ENCODE peak calls at places on chromosomes 4 and X, in ten cellular contexts. I is suprapubic skin; Y is RWPE1; R is K562; D is PC-3; P is SJSA1; X is CD4-positive, CD25-positive, alpha-beta regulatory T cell; C is stomach; E is CD4-positive, alpha-beta T cell; K is mesendoderm. A is an unnamed sample.

GRCh38 chr4:13544556-13545393 is 467 bp upstream of the NKX3-2 start:
- DNase-seq in I (no peak), Y (peak), R (peak), D (peak), P (peak), X (no peak), C (peak), E (no peak), K (peak), A (peak)

GRCh38 chr4:114400531-114400930 is 198.1 kb upstream of the UGT8 start:
- DNase-seq in I (no peak), Y (peak), R (no peak), D (peak), P (no peak), X (no peak), C (no peak), E (no peak), K (no peak), A (no peak)

GRCh38 chr4:51870441-51871188 is 27.7 kb downstream of the DCUN1D4 start:
- DNase-seq in I (no peak), Y (no peak), R (no peak), D (peak), P (no peak), X (no peak), C (no peak), E (no peak), K (no peak), A (no peak)

GRCh38 chrX:1592863-1593201 is 1.4 kb downstream of the AKAP17A start:
- DNase-seq in I (no peak), Y (peak), R (no peak), D (no peak), P (no peak), X (no peak), C (peak), E (no peak), K (no peak), A (peak)

GRCh38 chr4:143377635-143378099 is 41.0 kb downstream of the GAB1 start:
- DNase-seq in I (no peak), Y (no peak), R (no peak), D (no peak), P (no peak), X (no peak), C (no peak), E (no peak), K (no peak), A (no peak)

GRCh38 chrX:134676440-134676839 is 18.2 kb upstream of the PLAC1 start:
- DNase-seq in I (no peak), Y (peak), R (no peak), D (peak), P (peak), X (no peak), C (no peak), E (no peak), K (no peak), A (no peak)

GRCh38 chrX:41705680-41706374 is 17.1 kb downstream of the GPR34 start:
- DNase-seq in I (no peak), Y (no peak), R (no peak), D (no peak), P (no peak), X (no peak), C (no peak), E (no peak), K (no peak), A (no peak)

GRCh38 chrX:100969936-100970335 is 428 bp downstream of the ARL13A start:
- DNase-seq in I (no peak), Y (no peak), R (no peak), D (no peak), P (no peak), X (no peak), C (no peak), E (no peak), K (no peak), A (no peak)

GRCh38 chr4:7156273-7157139 is 35.8 kb upstream of the SORCS2 start:
- DNase-seq in I (peak), Y (no peak), R (peak), D (peak), P (no peak), X (no peak), C (no peak), E (no peak), K (peak), A (peak)

GRCh38 chrX:130268500-130269170 is at the start of gene ZNF280C:
- DNase-seq in I (peak), Y (peak), R (peak), D (peak), P (peak), X (peak), C (peak), E (peak), K (peak), A (peak)

GRCh38 chrX:103882999-103883398 is 50.9 kb upstream of the RAB9B start:
- DNase-seq in I (no peak), Y (no peak), R (no peak), D (no peak), P (no peak), X (no peak), C (no peak), E (no peak), K (no peak), A (no peak)

GRCh38 chrX:21940356-21940829 is at the start of gene SMS:
- DNase-seq in I (peak), Y (peak), R (peak), D (peak), P (peak), X (peak), C (peak), E (peak), K (peak), A (peak)

GRCh38 chrX:3549442-3549875 is 164.0 kb downstream of the PRKX start:
- DNase-seq in I (no peak), Y (no peak), R (no peak), D (peak), P (no peak), X (no peak), C (no peak), E (no peak), K (no peak), A (peak)

GRCh38 chr4:56307423-56307822 is 79.9 kb downstream of the AASDH start:
- DNase-seq in I (no peak), Y (peak), R (no peak), D (peak), P (no peak), X (no peak), C (no peak), E (no peak), K (no peak), A (no peak)

GRCh38 chr4:80189956-80190671 is 7.2 kb upstream of the PRDM8 start:
- DNase-seq in I (no peak), Y (no peak), R (no peak), D (no peak), P (no peak), X (no peak), C (no peak), E (no peak), K (peak), A (peak)

DNA sequence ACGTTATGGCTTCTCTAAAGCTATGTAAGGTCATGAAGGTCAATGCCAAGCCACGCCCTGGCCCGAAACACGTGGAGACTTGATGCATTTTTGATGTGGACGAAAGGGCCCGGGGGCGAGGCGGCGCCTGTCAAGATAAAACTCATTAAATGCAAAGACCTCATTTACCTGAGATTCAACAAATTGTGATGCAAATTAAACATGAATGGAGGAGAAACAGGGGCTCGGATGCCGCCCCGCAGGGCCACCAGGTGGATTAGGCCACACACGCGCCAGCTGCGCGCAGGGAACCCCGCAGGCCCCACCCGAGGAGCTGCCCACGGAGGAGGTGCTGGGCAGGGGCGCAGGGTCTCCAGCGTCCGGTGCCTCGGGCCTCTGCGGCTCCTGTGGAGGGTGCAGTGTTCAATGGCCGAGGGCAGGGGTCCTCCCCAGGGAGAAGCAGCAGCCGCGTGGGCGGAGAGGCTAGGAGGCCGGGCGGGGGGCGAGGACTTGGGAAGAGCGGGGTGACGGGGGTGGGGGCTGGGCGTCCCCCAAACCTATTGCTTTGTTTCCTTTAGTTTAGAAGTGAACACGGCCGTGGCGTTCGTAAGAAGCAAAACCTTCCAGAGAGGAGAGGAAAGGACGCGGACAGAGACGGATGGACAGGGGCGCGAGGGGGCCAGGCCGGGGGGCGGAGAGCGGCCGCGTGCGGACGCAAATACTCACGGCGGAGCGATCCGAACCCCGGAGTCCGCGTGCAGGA is 40.4 kb downstream of the CPLX1 start:
- DNase-seq in I (no peak), Y (no peak), R (no peak), D (no peak), P (no peak), X (no peak), C (no peak), E (no peak), K (no peak), A (peak)
- H3K27ac ChIP-seq in I (no peak), Y (no peak), R (no peak), D (no peak), P (no peak), X (no peak), C (peak), E (no peak), K (no peak), A (no peak)

DNA sequence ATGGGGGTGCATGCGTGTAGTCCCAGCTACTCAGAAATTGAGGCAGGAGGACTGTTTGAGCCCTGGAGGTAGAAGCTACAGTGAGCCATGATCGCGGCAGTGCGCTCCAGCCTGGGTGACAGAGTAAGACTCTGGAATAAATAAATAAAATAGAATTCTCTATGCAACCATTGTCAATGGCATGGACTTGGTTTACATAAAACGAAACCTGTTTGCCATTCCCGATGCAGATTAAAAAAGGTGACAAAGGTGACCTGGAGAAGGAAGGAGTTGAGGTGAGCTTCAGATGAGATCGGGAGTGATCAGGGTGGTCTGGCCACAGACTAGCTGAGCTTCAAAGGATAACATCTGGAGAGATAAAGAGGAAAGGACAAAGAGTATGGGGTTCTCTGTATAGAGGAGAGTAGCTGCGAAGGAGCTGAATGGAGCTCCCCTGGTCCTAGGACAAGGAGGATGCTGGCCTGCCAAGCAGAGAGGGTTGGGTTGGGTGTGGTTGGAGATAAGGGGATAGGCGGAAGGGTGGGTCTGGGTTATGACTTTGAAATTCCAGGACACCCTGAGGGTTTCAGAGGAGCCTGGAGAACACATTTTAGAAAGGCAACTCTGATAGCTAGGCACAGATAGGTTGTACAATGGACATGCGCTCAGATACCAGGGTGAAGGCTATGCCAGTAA is 98.6 kb downstream of the RBM47 start:
- DNase-seq in I (no peak), Y (no peak), R (peak), D (no peak), P (no peak), X (no peak), C (peak), E (no peak), K (no peak), A (no peak)
- H3K27ac ChIP-seq in I (no peak), Y (no peak), R (peak), D (no peak), P (no peak), X (no peak), C (peak), E (no peak), K (no peak), A (no peak)

GRCh38 chr4:71468086-71468485 is 129.3 kb downstream of the SLC4A4 start:
- DNase-seq in I (no peak), Y (no peak), R (no peak), D (no peak), P (no peak), X (no peak), C (no peak), E (no peak), K (no peak), A (no peak)
- H3K27ac ChIP-seq in I (no peak), Y (no peak), R (no peak), D (peak), P (no peak), X (no peak), C (no peak), E (no peak), K (no peak), A (no peak)

DNA sequence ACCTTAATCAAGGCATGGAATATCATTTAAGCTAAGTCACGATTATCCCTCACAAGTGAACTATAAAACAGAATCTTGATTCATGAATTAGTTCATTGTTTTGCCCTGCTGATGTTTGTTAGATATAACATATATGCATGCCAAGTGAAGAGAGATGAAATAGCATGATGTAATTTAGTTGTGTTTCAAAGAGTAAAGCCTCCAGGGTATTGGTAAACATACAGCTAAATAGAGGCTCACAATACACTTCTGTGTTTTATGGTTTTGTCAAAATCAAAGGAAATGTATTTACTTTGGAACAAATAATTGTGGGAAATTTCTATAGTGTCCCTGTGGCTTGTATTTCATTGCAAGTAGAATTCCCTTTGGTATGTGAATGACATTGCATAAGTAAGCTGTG is 69.0 kb upstream of the LEF1 start:
- DNase-seq in I (no peak), Y (no peak), R (no peak), D (no peak), P (peak), X (no peak), C (no peak), E (no peak), K (no peak), A (no peak)
- H3K27ac ChIP-seq in I (no peak), Y (no peak), R (no peak), D (no peak), P (no peak), X (no peak), C (no peak), E (no peak), K (no peak), A (no peak)